ENCODE peak calls at places on chromosomes 11 and 22, in five cellular contexts. D is HL-60, Y is heart right ventricle, Q is endodermal cell, N is colonic mucosa. J is an unnamed sample.
A peak's percentile ranks its signal among the peaks of the same experiment; 100 is the strongest.

GRCh38 chr11:119846374-119846773 is 117.4 kb upstream of the NECTIN1 start:
- DNase-seq in D (no peak), Y (no peak), Q (no peak), N (no peak), J (no peak)

GRCh38 chr11:93622043-93622442 is 39.4 kb upstream of the CEP295 start:
- DNase-seq in D (peak; percentile 17), Y (no peak), Q (no peak), N (peak; percentile 26), J (no peak)

GRCh38 chr11:25981998-25982397 is 349.9 kb upstream of the ANO3 start:
- DNase-seq in D (peak; percentile 15), Y (no peak), Q (no peak), N (peak; percentile 18), J (peak; percentile 6)

GRCh38 chr22:48976556-48977535 is 850.8 kb downstream of the BRD1 start:
- DNase-seq in D (no peak), Y (no peak), Q (no peak), N (no peak), J (no peak)

GRCh38 chr11:15276616-15277015 is 161.9 kb downstream of the INSC start:
- DNase-seq in D (no peak), Y (no peak), Q (peak; percentile 59), N (no peak), J (no peak)

GRCh38 chr11:8839306-8839956 is 71.6 kb upstream of the AKIP1 start:
- DNase-seq in D (no peak), Y (no peak), Q (no peak), N (no peak), J (no peak)

GRCh38 chr22:23555118-23555517 is 25.0 kb downstream of the IGLL1 start:
- DNase-seq in D (no peak), Y (no peak), Q (no peak), N (no peak), J (no peak)

GRCh38 chr11:75270896-75271415 is 30.4 kb downstream of the TPBGL start:
- DNase-seq in D (no peak), Y (no peak), Q (peak; percentile 41), N (no peak), J (no peak)

GRCh38 chr11:13329670-13330401 is 52.2 kb downstream of the BMAL1 start:
- DNase-seq in D (no peak), Y (no peak), Q (no peak), N (no peak), J (no peak)

GRCh38 chr11:132028380-132029240 is 658.2 kb downstream of the NTM start:
- DNase-seq in D (peak; percentile 25), Y (no peak), Q (peak; percentile 76), N (peak; percentile 31), J (no peak)

GRCh38 chr11:10379022-10379421 is 74.1 kb downstream of the ADM start:
- DNase-seq in D (no peak), Y (no peak), Q (peak; percentile 78), N (no peak), J (no peak)

GRCh38 chr11:5229388-5229787 is 2.5 kb upstream of the HBB start:
- DNase-seq in D (no peak), Y (no peak), Q (no peak), N (no peak), J (no peak)

GRCh38 chr11:118912742-118913410 is 12.8 kb downstream of the BCL9L start:
- DNase-seq in D (no peak), Y (no peak), Q (no peak), N (peak; percentile 66), J (peak; percentile 50)

GRCh38 chr11:12219732-12220131 is 109.3 kb downstream of the MICAL2 start:
- DNase-seq in D (no peak), Y (no peak), Q (no peak), N (no peak), J (no peak)

GRCh38 chr22:24954114-24954463 is 1.6 kb downstream of the KIAA1671 start:
- DNase-seq in D (no peak), Y (no peak), Q (peak; percentile 55), N (no peak), J (no peak)

GRCh38 chr11:32586576-32587190 is 3.1 kb downstream of the EIF3M start:
- DNase-seq in D (no peak), Y (no peak), Q (no peak), N (no peak), J (no peak)

GRCh38 chr11:5007561-5007960 is 12.9 kb downstream of the OR51L1 start:
- DNase-seq in D (no peak), Y (no peak), Q (no peak), N (no peak), J (no peak)

GRCh38 chr11:44484211-44484610 is 81.3 kb upstream of the CD82 start:
- DNase-seq in D (no peak), Y (no peak), Q (peak; percentile 81), N (no peak), J (no peak)

GRCh38 chr11:14422052-14422813 is 63.2 kb upstream of the RRAS2 start:
- DNase-seq in D (no peak), Y (peak; percentile 83), Q (peak; percentile 96), N (peak; percentile 53), J (no peak)

GRCh38 chr22:46537946-46538815 is 761 bp upstream of the CELSR1 start:
- DNase-seq in D (no peak), Y (no peak), Q (peak; percentile 80), N (no peak), J (no peak)

GRCh38 chr11:117989351-117990102 is 3.3 kb downstream of the IL10RA start:
- DNase-seq in D (no peak), Y (no peak), Q (no peak), N (no peak), J (no peak)

GRCh38 chr11:21446939-21447590 is 745.8 kb upstream of the ANO5 start:
- DNase-seq in D (no peak), Y (no peak), Q (no peak), N (no peak), J (no peak)

GRCh38 chr11:4072668-4073285 is 21.8 kb upstream of the RRM1 start:
- DNase-seq in D (peak; percentile 76), Y (no peak), Q (peak; percentile 77), N (peak; percentile 72), J (no peak)

GRCh38 chr11:122022646-122023045 is 93.4 kb downstream of the BLID start:
- DNase-seq in D (no peak), Y (no peak), Q (no peak), N (no peak), J (no peak)

DNA sequence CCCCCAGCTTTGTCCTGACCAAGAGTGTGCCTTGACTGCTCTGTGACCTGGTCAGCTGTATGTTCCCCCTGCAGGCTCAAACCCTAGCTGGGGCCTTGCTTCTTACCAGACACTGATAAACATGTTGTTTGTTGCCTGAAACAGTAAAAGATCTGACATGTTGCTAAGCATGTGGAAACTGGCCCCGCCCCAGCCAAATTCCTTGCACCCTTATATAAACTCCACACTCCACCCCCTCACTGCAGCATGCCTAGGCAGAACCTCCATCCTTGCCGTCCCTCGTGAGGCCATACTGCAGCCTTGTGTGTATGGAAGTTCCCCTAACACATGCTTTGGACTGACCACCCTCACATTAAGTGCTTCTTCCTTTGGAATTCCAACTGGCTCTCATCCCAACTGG is 27.3 kb downstream of the LRRC74B start:
- DNase-seq in D (no peak), Y (no peak), Q (no peak), N (no peak), J (no peak)
- TF ChIP-seq CTCF in D (no peak), Y (no peak), Q (no peak), N (no peak), J (no peak)

DNA sequence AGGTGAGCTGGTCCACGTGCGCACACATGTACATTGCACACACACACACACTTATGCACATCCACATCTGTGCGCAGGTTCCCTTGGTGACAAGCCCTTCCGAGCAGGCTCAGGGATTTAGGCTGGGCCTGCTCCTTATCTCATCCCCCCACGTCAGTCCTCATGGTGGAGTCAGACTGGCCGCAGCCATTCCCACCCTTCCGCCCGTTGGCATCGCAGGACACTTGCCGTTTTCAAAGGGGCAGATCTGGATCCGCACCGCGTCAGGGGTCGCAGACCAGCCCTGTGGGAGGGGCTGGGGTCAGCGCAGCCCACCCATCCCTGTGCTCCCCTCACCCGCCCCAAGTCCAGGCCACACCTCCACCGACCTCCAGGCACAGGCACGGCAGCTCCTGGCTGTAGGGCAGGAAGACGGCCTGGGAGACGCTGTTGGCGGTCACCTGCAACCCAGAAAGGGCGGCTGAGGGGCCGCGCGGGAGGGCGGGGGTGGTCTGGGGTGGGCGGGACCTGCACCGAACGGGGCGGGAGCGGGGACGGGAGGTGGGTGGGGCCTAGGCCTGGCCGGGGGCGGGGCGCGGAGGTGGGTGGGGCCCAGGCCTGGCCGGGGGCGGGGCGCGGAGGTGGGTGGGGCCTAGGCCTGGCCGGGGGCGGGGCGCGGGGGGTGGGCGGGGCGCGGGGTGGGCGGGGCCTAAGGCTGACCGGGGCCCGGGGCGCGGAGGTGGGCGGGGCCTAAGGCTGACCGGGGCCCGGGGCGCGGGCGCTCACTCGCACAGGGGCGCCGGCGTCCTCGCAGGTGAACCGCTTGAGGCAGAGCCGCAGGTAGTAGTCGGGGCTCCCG is 13.3 kb downstream of the IL17REL start:
- DNase-seq in D (no peak), Y (peak; percentile 44), Q (peak; percentile 92), N (no peak), J (no peak)
- H3K4me3 ChIP-seq in D (no peak overlapping the region), Y (no peak overlapping the region), Q (peak overlapping the region; percentile 75), N (peak overlapping the region; percentile 19), J (no peak overlapping the region)

GRCh38 chr11:40292636-40293585 is 1166.5 kb downstream of the LRRC4C start:
- DNase-seq in D (no peak), Y (peak; percentile 10), Q (no peak), N (no peak), J (no peak)

GRCh38 chr11:40294343-40294723 is 1165.1 kb downstream of the LRRC4C start:
- DNase-seq in D (no peak), Y (no peak), Q (no peak), N (no peak), J (no peak)

GRCh38 chr11:40293655-40294342 is 1165.7 kb downstream of the LRRC4C start:
- DNase-seq in D (peak; percentile 34), Y (peak; percentile 44), Q (peak; percentile 91), N (peak; percentile 37), J (no peak)

GRCh38 chr11:40291304-40292100 is 1168.0 kb downstream of the LRRC4C start:
- DNase-seq in D (no peak), Y (no peak), Q (no peak), N (no peak), J (no peak)

GRCh38 chr11:40295466-40295865 is 1164.0 kb downstream of the LRRC4C start:
- DNase-seq in D (no peak), Y (no peak), Q (no peak), N (no peak), J (no peak)
- TF ChIP-seq CTCF in D (no peak), Y (no peak), Q (no peak), N (no peak), J (no peak)

DNA sequence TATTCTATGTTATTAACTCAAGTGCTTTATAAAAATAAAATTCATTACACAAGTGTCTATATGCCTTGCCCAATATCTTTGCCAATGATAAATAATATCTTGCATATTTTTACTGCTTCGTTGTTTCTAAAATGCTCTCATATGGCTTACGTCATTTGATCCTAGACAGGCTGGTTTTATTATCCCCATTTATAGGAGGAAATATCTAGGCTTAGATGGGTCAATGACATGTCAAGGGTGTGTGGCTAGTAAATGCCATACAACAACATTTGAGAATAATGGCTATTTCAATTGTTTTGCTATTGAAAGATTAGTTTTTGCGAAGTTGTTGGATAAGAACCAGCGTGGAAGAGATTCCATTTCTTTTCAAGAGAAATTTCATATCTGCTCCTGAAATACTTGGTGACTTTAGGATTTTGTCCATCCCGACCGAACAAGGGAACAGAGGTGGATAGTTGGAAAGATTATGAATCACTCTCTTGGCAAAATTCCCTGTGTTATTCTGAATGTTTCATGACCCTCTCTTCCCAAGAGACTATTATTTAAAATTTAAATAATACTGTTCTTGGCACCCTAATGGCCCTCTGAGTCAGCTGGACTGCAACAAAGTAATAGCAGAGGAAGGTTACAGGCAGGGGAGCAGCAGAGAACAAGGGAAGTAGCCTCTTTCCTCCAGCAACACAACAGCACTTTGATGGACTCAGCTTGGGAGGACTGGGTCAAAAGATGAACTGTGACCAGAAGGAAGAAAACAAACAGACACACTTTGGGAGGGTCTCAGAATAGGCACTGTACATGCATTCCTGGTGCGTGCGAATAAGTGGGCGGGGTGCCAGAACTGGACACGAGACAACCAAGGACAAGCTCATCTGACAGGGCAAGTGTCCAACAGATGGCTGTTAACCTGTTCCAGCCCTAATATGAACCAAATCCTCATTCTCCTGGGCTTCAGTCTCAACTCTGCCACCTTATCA is 94.5 kb downstream of the ME3 start:
- DNase-seq in D (no peak), Y (peak; percentile 61), Q (no peak), N (peak; percentile 79), J (no peak)
- H3K4me3 ChIP-seq in D (no peak overlapping the region), Y (no peak overlapping the region), Q (no peak overlapping the region), N (no peak overlapping the region), J (no peak overlapping the region)